ENCODE peak calls at places on chromosomes 16 and 17, in eight cellular contexts. Z, V, Y, C, E, R, L and I are unnamed samples.

GRCh38 chr17:81233811-81234505 is 4.9 kb downstream of the TEPSIN start:
- DNase-seq in C (no peak), R (no peak), L (no peak), Z (no peak), E (no peak), Y (no peak), V (no peak), I (no peak)

GRCh38 chr17:71790791-71791190 is 330.0 kb upstream of the SOX9 start:
- DNase-seq in Z (peak; percentile 8), R (no peak), C (no peak), E (no peak), L (no peak), Y (no peak), V (no peak), I (no peak)

GRCh38 chr17:46770818-46771600 is 47.5 kb downstream of the WNT3 start:
- DNase-seq in E (no peak), L (peak; percentile 54), R (no peak), C (no peak), Y (no peak), Z (peak; percentile 36), V (no peak), I (no peak)

GRCh38 chr16:46996952-46997458 is 23.5 kb upstream of the DNAJA2 start:
- DNase-seq in Y (no peak), L (no peak), Z (no peak), V (no peak), R (no peak), C (no peak), E (no peak), I (no peak)

GRCh38 chr16:47057631-47057996 is 84.1 kb upstream of the DNAJA2 start:
- DNase-seq in Y (no peak), Z (no peak), C (no peak), L (no peak), V (no peak), R (peak; percentile 9), E (no peak), I (no peak)

GRCh38 chr17:66661411-66661843 is 173.5 kb upstream of the CACNG5 start:
- DNase-seq in Z (peak; percentile 58), E (no peak), R (no peak), V (peak; percentile 40), C (no peak), Y (peak; percentile 67), L (peak; percentile 35), I (peak; percentile 25)

GRCh38 chr16:84496991-84497390 is 7.5 kb downstream of the MEAK7 start:
- DNase-seq in L (no peak), E (no peak), Z (no peak), R (no peak), V (no peak), C (no peak), Y (no peak), I (no peak)

GRCh38 chr16:18942069-18942468 is 15.9 kb upstream of the SMG1 start:
- DNase-seq in L (no peak), V (no peak), E (no peak), C (no peak), R (no peak), Z (no peak), Y (no peak), I (no peak)

GRCh38 chr16:11996433-11997174 is 20.1 kb downstream of the SNX29 start:
- DNase-seq in Z (no peak), Y (no peak), L (no peak), C (no peak), V (no peak), E (no peak), R (no peak), I (no peak)

GRCh38 chr16:15586716-15587115 is 56.2 kb downstream of the MARF1 start:
- DNase-seq in V (no peak), E (no peak), L (no peak), R (peak; percentile 57), Z (no peak), C (no peak), Y (no peak), I (no peak)

GRCh38 chr17:77418609-77419008 is 277.8 kb downstream of the SEC14L1 start:
- DNase-seq in Z (no peak), C (no peak), R (no peak), V (no peak), Y (no peak), E (no peak), L (no peak), I (no peak)

GRCh38 chr17:48878920-48879898 is 13.4 kb upstream of the ATP5MC1 start:
- DNase-seq in Z (peak; percentile 70), L (peak; percentile 68), C (peak; percentile 72), Y (peak; percentile 14), E (peak; percentile 44), V (peak; percentile 55), R (no peak), I (peak; percentile 48)

GRCh38 chr17:78803161-78803845 is 21.2 kb upstream of the CYTH1 start:
- DNase-seq in R (no peak), L (no peak), V (no peak), Y (no peak), C (peak; percentile 35), E (no peak), Z (no peak), I (no peak)

GRCh38 chr16:30567160-30567990 is 4.1 kb downstream of the ZNF688 start:
- DNase-seq in Y (no peak), L (no peak), C (peak; percentile 25), E (peak; percentile 49), Z (no peak), R (no peak), V (no peak), I (no peak)

GRCh38 chr17:75113798-75114551 is 4.2 kb downstream of the ARMC7 start:
- DNase-seq in Z (peak; percentile 85), R (peak; percentile 95), C (peak; percentile 90), V (peak; percentile 93), L (peak; percentile 78), E (peak; percentile 81), Y (no peak), I (peak; percentile 85)

GRCh38 chr16:65059421-65059980 is 62.4 kb downstream of the CDH11 start:
- DNase-seq in L (no peak), R (no peak), V (no peak), E (no peak), Z (peak; percentile 18), Y (no peak), C (no peak), I (no peak)

GRCh38 chr16:48330847-48331204 is 54.4 kb downstream of the SIAH1 start:
- DNase-seq in Y (no peak), R (no peak), V (no peak), E (no peak), Z (no peak), L (no peak), C (no peak), I (no peak)

GRCh38 chr17:64216030-64216384 is 47.1 kb downstream of the TEX2 start:
- DNase-seq in C (no peak), Y (no peak), V (no peak), R (no peak), E (no peak), Z (no peak), L (no peak), I (no peak)

GRCh38 chr17:80153004-80153403 is 6.1 kb upstream of the EIF4A3 start:
- DNase-seq in Z (no peak), V (no peak), Y (no peak), L (no peak), R (no peak), C (no peak), E (no peak), I (no peak)

GRCh38 chr17:35968520-35969054 is 12.7 kb downstream of the CCL16 start:
- DNase-seq in V (no peak), Y (no peak), Z (no peak), L (no peak), R (no peak), C (no peak), E (no peak), I (no peak)

GRCh38 chr17:79833744-79834574 is 5.3 kb downstream of the CBX4 start:
- DNase-seq in R (no peak), E (no peak), Y (no peak), Z (no peak), L (no peak), C (no peak), V (no peak), I (no peak)

GRCh38 chr17:58330997-58331814 is 2.6 kb upstream of the TSPOAP1 start:
- DNase-seq in C (peak; percentile 61), R (no peak), V (peak; percentile 45), Z (no peak), L (no peak), E (peak; percentile 60), Y (no peak), I (no peak)

GRCh38 chr17:12180644-12181261 is 160.1 kb downstream of the MAP2K4 start:
- DNase-seq in V (peak; percentile 33), R (no peak), L (peak; percentile 16), Z (peak; percentile 65), Y (peak; percentile 4), E (no peak), C (no peak), I (peak; percentile 14)

GRCh38 chr17:50559674-50560184 is 786 bp upstream of the CACNA1G start:
- DNase-seq in R (peak; percentile 89), Y (no peak), V (no peak), Z (peak; percentile 25), E (no peak), C (no peak), L (peak; percentile 56), I (no peak)

GRCh38 chr16:68345351-68345810 is 34.6 kb downstream of the PRMT7 start:
- DNase-seq in R (no peak), Z (peak; percentile 32), L (no peak), E (no peak), Y (no peak), V (no peak), C (no peak), I (no peak)

GRCh38 chr17:31915456-31916100 is 14.1 kb upstream of the UTP6 start:
- DNase-seq in V (no peak), C (no peak), Y (no peak), Z (peak; percentile 15), E (no peak), R (no peak), L (no peak), I (no peak)

GRCh38 chr17:39679521-39680192 is 8.2 kb downstream of the PGAP3 start:
- DNase-seq in V (no peak), C (peak; percentile 59), Y (no peak), E (peak; percentile 46), Z (no peak), L (no peak), R (no peak), I (no peak)

GRCh38 chr16:69217433-69217832 is 30.5 kb downstream of the SNTB2 start:
- DNase-seq in R (no peak), Z (peak; percentile 70), V (no peak), L (peak; percentile 9), E (no peak), Y (peak; percentile 12), C (no peak), I (no peak)

GRCh38 chr16:47979783-47980182 is 176.0 kb downstream of the ABCC12 start:
- DNase-seq in Y (no peak), L (no peak), E (no peak), V (no peak), R (no peak), Z (no peak), C (no peak), I (no peak)